ENCODE peak calls at places on chromosomes 7 and 10, in nine cellular contexts. O, M, R, K, C, F, D, Y and B are unnamed samples.

GRCh38 chr10:78316451-78316931 is 282.8 kb downstream of the RPS24 start:
- DNase-seq in O (no peak), M (peak), R (no peak), F (peak), D (peak), Y (no peak), K (peak), C (no peak), B (no peak)

GRCh38 chr10:33524966-33525365 is 190.5 kb upstream of the NRP1 start:
- DNase-seq in O (no peak), F (peak), R (no peak), C (no peak), D (peak), M (peak), Y (no peak), K (no peak), B (no peak)

GRCh38 chr7:4819450-4820404 is 42.1 kb downstream of the PAPOLB start:
- DNase-seq in D (no peak), O (no peak), Y (no peak), K (no peak), M (no peak), F (no peak), R (peak), C (no peak), B (no peak)

GRCh38 chr10:2949948-2950354 is 117.4 kb upstream of the PFKP start:
- DNase-seq in M (no peak), F (peak), Y (no peak), K (peak), O (peak), R (no peak), D (no peak), C (no peak), B (peak)

GRCh38 chr7:36117201-36117840 is 35.7 kb upstream of the EEPD1 start:
- DNase-seq in R (no peak), Y (no peak), M (no peak), F (peak), C (no peak), K (no peak), D (peak), O (no peak), B (no peak)

GRCh38 chr7:99092064-99092720 is 51.7 kb downstream of the SMURF1 start:
- DNase-seq in M (no peak), R (no peak), O (no peak), K (no peak), D (no peak), C (no peak), Y (peak), F (no peak), B (no peak)

GRCh38 chr10:116833986-116834760 is 15.1 kb upstream of the ENO4 start:
- DNase-seq in Y (peak), D (no peak), C (no peak), M (no peak), K (no peak), O (no peak), F (no peak), R (no peak), B (no peak)

GRCh38 chr10:132540456-132540855 is 2.9 kb downstream of the INPP5A start:
- DNase-seq in O (no peak), K (no peak), M (no peak), C (no peak), F (peak), Y (no peak), D (no peak), R (peak), B (peak)

GRCh38 chr10:15439381-15439837 is 68.3 kb upstream of the FAM171A1 start:
- DNase-seq in M (no peak), Y (no peak), K (no peak), C (no peak), D (peak), R (peak), O (no peak), F (peak), B (peak)

GRCh38 chr7:20932785-20933184 is 146.1 kb upstream of the SP8 start:
- DNase-seq in D (no peak), M (no peak), F (no peak), K (no peak), Y (no peak), O (no peak), C (no peak), R (no peak), B (no peak)

GRCh38 chr10:73529089-73529832 is 33.4 kb upstream of the PPP3CB start:
- DNase-seq in F (peak), R (peak), M (peak), D (peak), C (peak), K (peak), O (peak), Y (peak), B (peak)

GRCh38 chr10:29746080-29746797 is 111.5 kb upstream of the SVIL start:
- DNase-seq in M (no peak), O (no peak), F (peak), K (no peak), D (peak), Y (no peak), C (no peak), R (no peak), B (no peak)

GRCh38 chr7:2661602-2662272 is 26.3 kb upstream of the AMZ1 start:
- DNase-seq in F (no peak), O (no peak), R (no peak), D (no peak), M (no peak), Y (no peak), K (no peak), C (no peak), B (no peak)

GRCh38 chr7:28029036-28029435 is 151.6 kb downstream of the JAZF1 start:
- DNase-seq in M (no peak), D (no peak), O (no peak), C (no peak), Y (no peak), R (no peak), K (no peak), F (peak), B (no peak)

GRCh38 chr7:157271991-157272324 is 64.8 kb upstream of the DNAJB6 start:
- DNase-seq in M (peak), O (peak), F (peak), C (no peak), Y (no peak), K (no peak), R (peak), D (peak), B (peak)

GRCh38 chr10:69360485-69361302 is 56.0 kb downstream of the TACR2 start:
- DNase-seq in O (no peak), M (peak), K (no peak), C (no peak), D (peak), Y (no peak), R (peak), F (peak), B (peak)

GRCh38 chr10:44874176-44874575 is 37.0 kb upstream of the TMEM72 start:
- DNase-seq in D (no peak), F (peak), Y (no peak), O (no peak), M (no peak), C (no peak), K (no peak), R (no peak), B (no peak)

GRCh38 chr7:2613926-2614613 is 17.7 kb upstream of the TTYH3 start:
- DNase-seq in M (no peak), F (peak), O (no peak), Y (no peak), R (peak), D (peak), K (no peak), C (no peak), B (peak)

GRCh38 chr7:82375713-82376112 is 67.9 kb downstream of the CACNA2D1 start:
- DNase-seq in R (no peak), O (no peak), F (no peak), K (no peak), D (no peak), M (no peak), C (no peak), Y (no peak), B (no peak)

GRCh38 chr7:46058424-46058823 is 137.4 kb upstream of the IGFBP3 start:
- DNase-seq in Y (no peak), F (peak), C (no peak), K (no peak), R (no peak), M (peak), D (no peak), O (peak), B (no peak)

GRCh38 chr10:29304259-29305030 is 15.6 kb downstream of the LYZL1 start:
- DNase-seq in R (peak), M (peak), C (peak), K (peak), O (peak), F (peak), D (peak), Y (peak), B (peak)

GRCh38 chr10:71075759-71076472 is 136.5 kb upstream of the UNC5B start:
- DNase-seq in F (no peak), O (no peak), D (no peak), M (no peak), R (no peak), Y (no peak), C (no peak), K (no peak), B (no peak)

GRCh38 chr10:121598261-121599249 is at the start of gene FGFR2:
- DNase-seq in R (peak), K (peak), M (peak), Y (no peak), C (no peak), O (no peak), D (peak), F (peak), B (peak)

GRCh38 chr7:149090397-149091195 is at the start of gene ZNF786:
- DNase-seq in Y (peak), F (peak), D (peak), C (peak), R (peak), O (peak), M (peak), K (peak), B (peak)

GRCh38 chr7:5457245-5457735 is 33.7 kb upstream of the TNRC18 start:
- DNase-seq in F (no peak), M (no peak), K (no peak), C (no peak), Y (no peak), R (no peak), D (no peak), O (no peak), B (no peak)